ENCODE peak calls at places on chromosomes 4 and X, in seven cellular contexts. One of them, this sample, is unnamed.

GRCh38 chr4:147901886-147902285 is 170.0 kb downstream of the ARHGAP10 start:
- DNase-seq in ovary: no peak
- DNase-seq in GM23338: no peak
- DNase-seq in bronchial epithelial cell: no peak
- DNase-seq in psoas muscle: no peak
- DNase-seq in GM12878: no peak
- DNase-seq in cardiac muscle cell: no peak
- DNase-seq in this sample: no peak

GRCh38 chr4:10093801-10094552 is 22.6 kb downstream of the WDR1 start:
- DNase-seq in ovary: peak; percentile 74
- DNase-seq in GM23338: no peak
- DNase-seq in bronchial epithelial cell: peak; percentile 38
- DNase-seq in psoas muscle: peak; percentile 42
- DNase-seq in GM12878: no peak
- DNase-seq in cardiac muscle cell: peak; percentile 80
- DNase-seq in this sample: no peak

GRCh38 chr4:42570221-42570620 is 86.7 kb downstream of the ATP8A1 start:
- DNase-seq in ovary: no peak
- DNase-seq in GM23338: peak; percentile 4
- DNase-seq in bronchial epithelial cell: no peak
- DNase-seq in psoas muscle: peak; percentile 79
- DNase-seq in GM12878: no peak
- DNase-seq in cardiac muscle cell: no peak
- DNase-seq in this sample: no peak

GRCh38 chr4:155566241-155566823 is 100.3 kb upstream of the GUCY1A1 start:
- DNase-seq in ovary: no peak
- DNase-seq in GM23338: no peak
- DNase-seq in bronchial epithelial cell: peak; percentile 31
- DNase-seq in psoas muscle: no peak
- DNase-seq in GM12878: no peak
- DNase-seq in cardiac muscle cell: no peak
- DNase-seq in this sample: peak; percentile 33

GRCh38 chr4:155288999-155289398 is 80.6 kb downstream of the NPY2R start:
- DNase-seq in ovary: no peak
- DNase-seq in GM23338: no peak
- DNase-seq in bronchial epithelial cell: no peak
- DNase-seq in psoas muscle: no peak
- DNase-seq in GM12878: no peak
- DNase-seq in cardiac muscle cell: no peak
- DNase-seq in this sample: no peak

GRCh38 chr4:1382776-1383727 is 23.2 kb downstream of the NKX1-1 start:
- DNase-seq in ovary: peak; percentile 24
- DNase-seq in GM23338: no peak
- DNase-seq in bronchial epithelial cell: no peak
- DNase-seq in psoas muscle: no peak
- DNase-seq in GM12878: no peak
- DNase-seq in cardiac muscle cell: no peak
- DNase-seq in this sample: no peak

GRCh38 chr4:178198691-178199090 is 756.5 kb upstream of the AGA start:
- DNase-seq in ovary: no peak
- DNase-seq in GM23338: no peak
- DNase-seq in bronchial epithelial cell: no peak
- DNase-seq in psoas muscle: no peak
- DNase-seq in GM12878: no peak
- DNase-seq in cardiac muscle cell: peak; percentile 66
- DNase-seq in this sample: peak; percentile 55

GRCh38 chr4:100189820-100190642 is at the start of gene DDIT4L:
- DNase-seq in ovary: peak; percentile 62
- DNase-seq in GM23338: peak; percentile 76
- DNase-seq in bronchial epithelial cell: peak; percentile 10
- DNase-seq in psoas muscle: peak; percentile 84
- DNase-seq in GM12878: no peak
- DNase-seq in cardiac muscle cell: peak; percentile 66
- DNase-seq in this sample: no peak

GRCh38 chr4:108492816-108493595 is 127.4 kb upstream of the RPL34 start:
- DNase-seq in ovary: no peak
- DNase-seq in GM23338: peak; percentile 82
- DNase-seq in bronchial epithelial cell: peak; percentile 28
- DNase-seq in psoas muscle: no peak
- DNase-seq in GM12878: no peak
- DNase-seq in cardiac muscle cell: peak; percentile 13
- DNase-seq in this sample: peak; percentile 19

GRCh38 chr4:133154725-133155124 is 5.6 kb downstream of the PCDH10 start:
- DNase-seq in ovary: no peak
- DNase-seq in GM23338: peak; percentile 43
- DNase-seq in bronchial epithelial cell: peak; percentile 10
- DNase-seq in psoas muscle: no peak
- DNase-seq in GM12878: no peak
- DNase-seq in cardiac muscle cell: peak; percentile 28
- DNase-seq in this sample: no peak

DNA sequence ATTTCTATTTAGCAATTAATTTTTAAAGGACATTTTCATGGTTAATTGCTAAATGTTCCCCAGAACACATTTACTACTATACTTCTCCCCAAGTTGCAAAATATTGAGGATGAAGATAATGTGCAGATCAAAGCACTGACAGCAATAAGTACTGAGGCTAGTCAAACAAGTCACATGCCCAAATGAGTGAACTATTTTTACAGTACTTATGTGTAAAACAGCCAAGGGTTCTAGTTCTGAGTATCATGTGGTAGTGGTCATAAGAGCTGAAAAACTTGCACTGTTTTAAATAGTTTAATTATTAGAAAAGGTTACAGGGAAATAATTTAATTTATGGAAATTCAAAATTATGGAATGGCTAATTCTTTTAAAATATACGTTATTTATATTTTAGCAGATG is 3.8 kb downstream of the GALNTL6 start:
- DNase-seq in ovary: no peak
- DNase-seq in GM23338: no peak
- DNase-seq in bronchial epithelial cell: no peak
- DNase-seq in psoas muscle: no peak
- DNase-seq in GM12878: no peak
- DNase-seq in cardiac muscle cell: no peak
- DNase-seq in this sample: no peak
- H3K27me3 ChIP-seq in ovary: no peaks in the 10 kb centered on the region
- H3K27me3 ChIP-seq in GM23338: peaks cover 44% of the 10 kb centered on the region
- H3K27me3 ChIP-seq in bronchial epithelial cell: peaks cover 10% of the 10 kb centered on the region
- H3K27me3 ChIP-seq in psoas muscle: peaks cover 30% of the 10 kb centered on the region
- H3K27me3 ChIP-seq in GM12878: peaks cover 11% of the 10 kb centered on the region
- H3K27me3 ChIP-seq in cardiac muscle cell: peaks cover 44% of the 10 kb centered on the region
- H3K27me3 ChIP-seq in this sample: peaks cover 36% of the 10 kb centered on the region

GRCh38 chr4:39658756-39659155 is 20.1 kb upstream of the SMIM14 start:
- DNase-seq in ovary: no peak
- DNase-seq in GM23338: no peak
- DNase-seq in bronchial epithelial cell: no peak
- DNase-seq in psoas muscle: no peak
- DNase-seq in GM12878: no peak
- DNase-seq in cardiac muscle cell: no peak
- DNase-seq in this sample: no peak
- TF ChIP-seq CTCF in ovary: no peak
- TF ChIP-seq CTCF in GM23338: peak; percentile 50
- TF ChIP-seq CTCF in bronchial epithelial cell: peak; percentile 21
- TF ChIP-seq CTCF in psoas muscle: no peak
- TF ChIP-seq CTCF in GM12878: peak; percentile 37
- TF ChIP-seq CTCF in cardiac muscle cell: peak; percentile 51
- TF ChIP-seq CTCF in this sample: peak; percentile 61

GRCh38 chrX:68892134-68892533 is 63.3 kb downstream of the EFNB1 start:
- DNase-seq in ovary: no peak
- DNase-seq in GM23338: no peak
- DNase-seq in bronchial epithelial cell: no peak
- DNase-seq in psoas muscle: no peak
- DNase-seq in GM12878: no peak
- DNase-seq in cardiac muscle cell: no peak
- DNase-seq in this sample: no peak

GRCh38 chrX:68892651-68893050 is 63.8 kb downstream of the EFNB1 start:
- DNase-seq in ovary: no peak
- DNase-seq in GM23338: no peak
- DNase-seq in bronchial epithelial cell: no peak
- DNase-seq in psoas muscle: no peak
- DNase-seq in GM12878: no peak
- DNase-seq in cardiac muscle cell: no peak
- DNase-seq in this sample: no peak

GRCh38 chrX:68895339-68896250 is 66.8 kb downstream of the EFNB1 start:
- DNase-seq in ovary: peak; percentile 53
- DNase-seq in GM23338: no peak
- DNase-seq in bronchial epithelial cell: peak; percentile 74
- DNase-seq in psoas muscle: peak; percentile 69
- DNase-seq in GM12878: no peak
- DNase-seq in cardiac muscle cell: peak; percentile 54
- DNase-seq in this sample: peak; percentile 20

GRCh38 chrX:68894513-68895338 is 65.9 kb downstream of the EFNB1 start:
- DNase-seq in ovary: peak; percentile 61
- DNase-seq in GM23338: peak; percentile 35
- DNase-seq in bronchial epithelial cell: peak; percentile 62
- DNase-seq in psoas muscle: peak; percentile 79
- DNase-seq in GM12878: no peak
- DNase-seq in cardiac muscle cell: peak; percentile 77
- DNase-seq in this sample: peak; percentile 49

DNA sequence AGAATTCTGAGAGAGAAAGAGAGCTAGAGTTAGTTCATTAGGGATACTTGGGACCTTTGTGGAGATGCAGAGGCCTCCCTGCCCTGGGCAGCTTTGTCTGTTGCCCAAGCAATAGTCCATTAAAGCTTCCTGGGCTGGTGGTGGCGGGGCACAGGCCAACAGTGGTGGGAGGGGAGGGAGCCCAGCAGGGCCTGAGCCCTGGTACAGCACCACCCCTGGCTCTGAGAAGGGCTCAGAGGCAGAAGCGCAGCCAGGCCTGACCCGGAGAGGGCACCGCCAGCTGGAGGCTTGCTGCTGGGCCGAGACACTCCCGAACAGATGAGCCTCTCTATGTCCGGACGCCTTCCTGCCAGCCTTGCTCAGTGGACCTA is 65.3 kb downstream of the EFNB1 start:
- DNase-seq in ovary: no peak
- DNase-seq in GM23338: no peak
- DNase-seq in bronchial epithelial cell: no peak
- DNase-seq in psoas muscle: peak; percentile 65
- DNase-seq in GM12878: no peak
- DNase-seq in cardiac muscle cell: no peak
- DNase-seq in this sample: no peak
- H3K27me3 ChIP-seq in ovary: no peaks in the 10 kb centered on the region
- H3K27me3 ChIP-seq in GM23338: peaks cover 17% of the 10 kb centered on the region
- H3K27me3 ChIP-seq in bronchial epithelial cell: no peaks in the 10 kb centered on the region
- H3K27me3 ChIP-seq in psoas muscle: peaks cover 7% of the 10 kb centered on the region
- H3K27me3 ChIP-seq in GM12878: no peaks in the 10 kb centered on the region
- H3K27me3 ChIP-seq in cardiac muscle cell: no peaks in the 10 kb centered on the region
- H3K27me3 ChIP-seq in this sample: no peaks in the 10 kb centered on the region

DNA sequence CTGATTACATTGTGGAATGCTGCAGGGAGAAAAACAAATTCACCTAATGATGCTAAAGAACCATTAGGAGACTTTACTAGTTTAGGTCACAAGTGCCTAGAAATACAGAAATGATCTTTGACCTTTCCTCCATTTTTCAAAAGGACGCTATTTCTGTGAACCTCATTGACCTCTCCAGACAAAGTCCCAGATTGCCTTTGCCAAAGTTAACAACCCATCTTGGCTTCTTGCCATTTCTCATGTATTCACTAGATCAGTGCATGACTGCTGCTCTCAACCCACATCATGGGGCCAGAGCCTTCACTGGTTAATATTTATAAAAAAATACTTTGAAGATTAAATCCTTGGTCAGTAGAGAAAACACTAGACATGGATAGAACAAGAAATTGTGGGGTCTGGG is 19.9 kb upstream of the AR start:
- DNase-seq in ovary: no peak
- DNase-seq in GM23338: no peak
- DNase-seq in bronchial epithelial cell: no peak
- DNase-seq in psoas muscle: no peak
- DNase-seq in GM12878: no peak
- DNase-seq in cardiac muscle cell: no peak
- DNase-seq in this sample: no peak
- TF ChIP-seq CTCF in ovary: no peak
- TF ChIP-seq CTCF in GM23338: no peak
- TF ChIP-seq CTCF in bronchial epithelial cell: no peak
- TF ChIP-seq CTCF in psoas muscle: no peak
- TF ChIP-seq CTCF in GM12878: no peak
- TF ChIP-seq CTCF in cardiac muscle cell: no peak
- TF ChIP-seq CTCF in this sample: no peak

GRCh38 chrX:3545901-3546300 is 167.5 kb downstream of the PRKX start:
- DNase-seq in ovary: no peak
- DNase-seq in GM23338: no peak
- DNase-seq in bronchial epithelial cell: peak; percentile 61
- DNase-seq in psoas muscle: no peak
- DNase-seq in GM12878: no peak
- DNase-seq in cardiac muscle cell: no peak
- DNase-seq in this sample: peak; percentile 84

GRCh38 chrX:3540105-3540504 is 173.3 kb downstream of the PRKX start:
- DNase-seq in ovary: no peak
- DNase-seq in GM23338: no peak
- DNase-seq in bronchial epithelial cell: peak; percentile 63
- DNase-seq in psoas muscle: no peak
- DNase-seq in GM12878: no peak
- DNase-seq in cardiac muscle cell: no peak
- DNase-seq in this sample: peak; percentile 45

DNA sequence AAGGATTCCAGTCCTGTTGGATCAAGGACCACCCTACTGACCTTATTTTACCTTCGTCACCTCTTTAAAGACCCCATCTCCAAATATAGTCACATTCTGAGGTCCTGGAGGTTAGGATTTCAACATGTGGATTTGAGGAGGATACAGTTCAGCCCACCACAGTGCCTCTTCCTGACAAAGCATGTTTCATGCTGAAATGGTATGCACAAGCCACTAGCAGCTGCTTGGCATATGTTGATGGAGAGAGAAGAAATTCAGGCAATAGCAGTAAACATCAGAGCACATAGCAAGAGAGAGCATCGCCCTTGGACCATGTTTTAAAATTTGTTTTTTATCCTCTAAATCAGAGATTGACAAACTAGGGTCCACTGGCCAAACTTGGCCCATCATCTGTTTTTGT is 172.1 kb downstream of the PRKX start:
- DNase-seq in ovary: no peak
- DNase-seq in GM23338: no peak
- DNase-seq in bronchial epithelial cell: no peak
- DNase-seq in psoas muscle: no peak
- DNase-seq in GM12878: no peak
- DNase-seq in cardiac muscle cell: no peak
- DNase-seq in this sample: no peak
- H3K27me3 ChIP-seq in ovary: no peaks in the 10 kb centered on the region
- H3K27me3 ChIP-seq in GM23338: no peaks in the 10 kb centered on the region
- H3K27me3 ChIP-seq in bronchial epithelial cell: no peaks in the 10 kb centered on the region
- H3K27me3 ChIP-seq in psoas muscle: no peaks in the 10 kb centered on the region
- H3K27me3 ChIP-seq in GM12878: no peaks in the 10 kb centered on the region
- H3K27me3 ChIP-seq in cardiac muscle cell: no peaks in the 10 kb centered on the region
- H3K27me3 ChIP-seq in this sample: no peaks in the 10 kb centered on the region

GRCh38 chrX:16868920-16869319 is 1.2 kb downstream of the RBBP7 start:
- DNase-seq in ovary: no peak
- DNase-seq in GM23338: no peak
- DNase-seq in bronchial epithelial cell: no peak
- DNase-seq in psoas muscle: no peak
- DNase-seq in GM12878: no peak
- DNase-seq in cardiac muscle cell: no peak
- DNase-seq in this sample: no peak
- TF ChIP-seq CTCF in ovary: no peak
- TF ChIP-seq CTCF in GM23338: no peak
- TF ChIP-seq CTCF in bronchial epithelial cell: no peak
- TF ChIP-seq CTCF in psoas muscle: no peak
- TF ChIP-seq CTCF in GM12878: no peak
- TF ChIP-seq CTCF in cardiac muscle cell: no peak
- TF ChIP-seq CTCF in this sample: no peak

DNA sequence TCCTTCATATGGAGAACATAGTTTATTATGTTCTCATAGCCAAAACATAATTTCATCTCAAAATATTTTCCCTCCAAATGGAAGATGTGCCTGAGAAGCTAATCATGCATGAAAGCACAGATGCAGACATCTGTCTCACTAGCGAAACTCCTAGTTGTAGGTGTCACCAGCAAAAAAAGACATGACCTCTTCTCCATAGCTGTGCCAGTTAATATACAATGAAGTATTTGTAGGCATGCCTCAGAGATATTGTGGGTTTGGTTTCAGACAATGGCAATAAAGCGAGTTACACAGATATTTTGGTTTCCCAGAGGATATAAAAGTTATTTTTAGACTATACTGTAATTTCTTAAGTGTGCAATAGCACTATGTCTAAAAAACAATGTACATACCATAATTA is 47.1 kb downstream of the PDE5A start:
- DNase-seq in ovary: no peak
- DNase-seq in GM23338: no peak
- DNase-seq in bronchial epithelial cell: no peak
- DNase-seq in psoas muscle: no peak
- DNase-seq in GM12878: no peak
- DNase-seq in cardiac muscle cell: no peak
- DNase-seq in this sample: no peak
- H3K27me3 ChIP-seq in ovary: no peaks in the 10 kb centered on the region
- H3K27me3 ChIP-seq in GM23338: no peaks in the 10 kb centered on the region
- H3K27me3 ChIP-seq in bronchial epithelial cell: no peaks in the 10 kb centered on the region
- H3K27me3 ChIP-seq in psoas muscle: no peaks in the 10 kb centered on the region
- H3K27me3 ChIP-seq in GM12878: no peaks in the 10 kb centered on the region
- H3K27me3 ChIP-seq in cardiac muscle cell: no peaks in the 10 kb centered on the region
- H3K27me3 ChIP-seq in this sample: no peaks in the 10 kb centered on the region